ENCODE peak calls at places on chromosomes 6 and 20, in seven cellular contexts. H, C, X, Y, Q, Z and N are unnamed samples.

GRCh38 chr6:92777146-92777740 is 642.1 kb downstream of the EPHA7 start:
- DNase-seq in H (no peak), C (peak), X (no peak), Y (no peak), Q (peak), Z (peak), N (no peak)

GRCh38 chr6:134730013-134730412 is 219.9 kb downstream of the ALDH8A1 start:
- DNase-seq in H (no peak), C (no peak), X (no peak), Y (no peak), Q (no peak), Z (no peak), N (no peak)

GRCh38 chr20:33211817-33212424 is 5.2 kb upstream of the BPIFA3 start:
- DNase-seq in H (peak), C (peak), X (peak), Y (no peak), Q (peak), Z (peak), N (peak)

GRCh38 chr6:54194067-54194466 is 82.8 kb downstream of the MLIP start:
- DNase-seq in H (no peak), C (no peak), X (peak), Y (no peak), Q (peak), Z (peak), N (no peak)

GRCh38 chr6:45305546-45305945 is 22.6 kb upstream of the RUNX2 start:
- DNase-seq in H (no peak), C (no peak), X (no peak), Y (no peak), Q (no peak), Z (no peak), N (no peak)

GRCh38 chr20:18414140-18414539 is 52.7 kb downstream of the DZANK1 start:
- DNase-seq in H (no peak), C (no peak), X (no peak), Y (no peak), Q (no peak), Z (no peak), N (no peak)

GRCh38 chr6:90146914-90147668 is 149.6 kb downstream of the BACH2 start:
- DNase-seq in H (no peak), C (no peak), X (no peak), Y (no peak), Q (no peak), Z (no peak), N (no peak)

GRCh38 chr6:30770164-30770563 is 25.8 kb upstream of the IER3 start:
- DNase-seq in H (peak), C (no peak), X (no peak), Y (no peak), Q (no peak), Z (no peak), N (no peak)

GRCh38 chr6:35415065-35415880 is 36.9 kb upstream of the FANCE start:
- DNase-seq in H (peak), C (peak), X (peak), Y (peak), Q (peak), Z (peak), N (peak)

GRCh38 chr6:87848616-87849015 is 146.6 kb upstream of the AKIRIN2 start:
- DNase-seq in H (no peak), C (no peak), X (no peak), Y (no peak), Q (peak), Z (peak), N (no peak)

GRCh38 chr6:159169557-159170332 is 545 bp downstream of the FNDC1 start:
- DNase-seq in H (no peak), C (peak), X (peak), Y (no peak), Q (peak), Z (peak), N (peak)

GRCh38 chr20:24124951-24125650 is 136.5 kb upstream of the GGTLC1 start:
- DNase-seq in H (no peak), C (no peak), X (no peak), Y (no peak), Q (no peak), Z (no peak), N (no peak)

GRCh38 chr6:133106934-133107333 is 134.2 kb upstream of the EYA4 start:
- DNase-seq in H (no peak), C (no peak), X (no peak), Y (no peak), Q (no peak), Z (no peak), N (no peak)

GRCh38 chr20:47681977-47682812 is 103.1 kb downstream of the SULF2 start:
- DNase-seq in H (peak), C (no peak), X (no peak), Y (peak), Q (peak), Z (peak), N (no peak)

GRCh38 chr6:35972471-35972985 is 51.6 kb upstream of the SRPK1 start:
- DNase-seq in H (no peak), C (peak), X (no peak), Y (no peak), Q (peak), Z (no peak), N (no peak)

GRCh38 chr20:32518593-32519366 is 66.4 kb downstream of the NOL4L start:
- DNase-seq in H (no peak), C (peak), X (no peak), Y (no peak), Q (no peak), Z (no peak), N (no peak)

GRCh38 chr6:45433533-45434400 is 56.0 kb upstream of the SUPT3H start:
- DNase-seq in H (no peak), C (no peak), X (no peak), Y (no peak), Q (no peak), Z (no peak), N (no peak)

GRCh38 chr6:99412065-99412464 is 13.0 kb downstream of the PNISR start:
- DNase-seq in H (no peak), C (no peak), X (no peak), Y (no peak), Q (no peak), Z (no peak), N (no peak)

GRCh38 chr6:49551126-49551865 is 828 bp downstream of the C6orf141 start:
- DNase-seq in H (no peak), C (peak), X (no peak), Y (no peak), Q (no peak), Z (no peak), N (peak)

GRCh38 chr6:159214281-159214680 is 45.1 kb downstream of the FNDC1 start:
- DNase-seq in H (no peak), C (no peak), X (no peak), Y (no peak), Q (no peak), Z (no peak), N (no peak)

GRCh38 chr20:32241807-32242206 is 34.1 kb downstream of the POFUT1 start:
- DNase-seq in H (no peak), C (no peak), X (no peak), Y (no peak), Q (no peak), Z (no peak), N (no peak)

GRCh38 chr6:26249959-26250805 is 114.8 kb upstream of the BTN3A2 start:
- DNase-seq in H (peak), C (peak), X (peak), Y (no peak), Q (peak), Z (peak), N (peak)

GRCh38 chr6:148470141-148470540 is 127.5 kb downstream of the SASH1 start:
- DNase-seq in H (no peak), C (no peak), X (peak), Y (no peak), Q (no peak), Z (no peak), N (no peak)

GRCh38 chr6:50952092-50952932 is 133.6 kb downstream of the TFAP2B start:
- DNase-seq in H (no peak), C (peak), X (peak), Y (no peak), Q (no peak), Z (no peak), N (no peak)

GRCh38 chr6:43228951-43229802 is at the start of gene DNPH1:
- DNase-seq in H (peak), C (peak), X (peak), Y (peak), Q (peak), Z (peak), N (peak)

GRCh38 chr20:38208088-38208487 is 43.0 kb upstream of the TGM2 start:
- DNase-seq in H (no peak), C (no peak), X (no peak), Y (no peak), Q (no peak), Z (no peak), N (no peak)

GRCh38 chr6:131029661-131030297 is 33.3 kb downstream of the EPB41L2 start:
- DNase-seq in H (peak), C (peak), X (peak), Y (no peak), Q (peak), Z (peak), N (no peak)

GRCh38 chr6:114284281-114284680 is 58.5 kb downstream of the HS3ST5 start:
- DNase-seq in H (no peak), C (no peak), X (no peak), Y (no peak), Q (peak), Z (peak), N (no peak)

GRCh38 chr6:166490671-166491500 is 95.6 kb downstream of the RAMACL start:
- DNase-seq in H (no peak), C (no peak), X (peak), Y (no peak), Q (peak), Z (peak), N (no peak)

GRCh38 chr20:52105045-52105572 is 86.5 kb downstream of the ZFP64 start:
- DNase-seq in H (peak), C (peak), X (peak), Y (no peak), Q (peak), Z (peak), N (peak)

GRCh38 chr6:22149081-22149480 is 147.8 kb downstream of the PRL start:
- DNase-seq in H (no peak), C (no peak), X (no peak), Y (no peak), Q (no peak), Z (no peak), N (no peak)

GRCh38 chr20:48397689-48398005 is 430.2 kb downstream of the PREX1 start:
- DNase-seq in H (no peak), C (no peak), X (no peak), Y (peak), Q (no peak), Z (no peak), N (no peak)

GRCh38 chr6:6806793-6807518 is 218.4 kb downstream of the LY86 start:
- DNase-seq in H (no peak), C (no peak), X (no peak), Y (no peak), Q (peak), Z (peak), N (no peak)

GRCh38 chr6:31615748-31616147 is 714 bp downstream of the AIF1 start:
- DNase-seq in H (no peak), C (no peak), X (no peak), Y (no peak), Q (no peak), Z (no peak), N (peak)

DNA sequence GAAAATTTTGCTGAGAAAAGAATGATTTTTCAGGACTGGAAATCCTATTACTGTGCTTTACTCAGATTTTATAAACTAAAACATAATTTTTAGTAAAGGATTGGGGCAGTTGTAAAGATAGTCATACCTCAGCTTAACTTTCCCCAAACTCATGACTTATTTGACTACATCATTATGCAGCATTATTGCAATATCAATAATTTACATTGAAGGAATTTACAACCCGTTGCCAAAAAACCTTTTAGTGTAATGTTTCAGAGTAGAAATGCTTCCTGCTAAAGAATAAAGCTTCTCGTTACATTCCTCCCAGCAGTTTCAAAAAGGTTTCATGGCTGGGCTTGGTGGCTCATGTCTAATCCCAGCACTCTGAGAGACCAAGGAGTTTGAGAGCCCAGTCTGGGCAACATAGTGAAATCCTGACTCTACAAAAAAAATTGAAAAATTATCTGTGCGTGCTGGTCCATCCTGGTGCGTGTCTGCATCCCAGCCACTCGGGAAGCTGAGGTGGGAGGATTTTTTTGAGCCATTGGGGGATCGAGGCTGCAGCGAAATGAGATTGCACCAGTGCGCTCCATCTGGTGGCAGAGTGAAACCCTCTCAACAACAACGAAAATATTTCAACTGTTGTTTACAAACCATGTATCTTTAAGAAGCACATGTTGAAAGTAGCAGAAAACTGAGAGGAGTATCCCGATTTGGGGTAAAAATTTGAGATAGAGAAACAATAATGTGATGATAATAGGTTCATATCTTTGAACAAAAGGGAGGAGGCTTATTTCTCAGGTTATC is 4.4 kb downstream of the AMD1 start:
- DNase-seq in H (peak), C (peak), X (peak), Y (no peak), Q (peak), Z (peak), N (peak)
- TF ChIP-seq CTCF in H (peak), C (peak), X (peak), Y (peak), Q (peak), Z (peak), N (peak)

GRCh38 chr6:157980288-157981131 is 1.2 kb upstream of the SYNJ2 start:
- DNase-seq in H (no peak), C (no peak), X (no peak), Y (no peak), Q (no peak), Z (no peak), N (peak)
- TF ChIP-seq CTCF in H (no peak), C (no peak), X (no peak), Y (no peak), Q (no peak), Z (no peak), N (no peak)

GRCh38 chr6:156977527-156978291 is 200.5 kb downstream of the ARID1B start:
- DNase-seq in H (no peak), C (no peak), X (no peak), Y (no peak), Q (peak), Z (peak), N (no peak)

GRCh38 chr6:156976144-156977088 is 199.2 kb downstream of the ARID1B start:
- DNase-seq in H (no peak), C (peak), X (no peak), Y (no peak), Q (no peak), Z (no peak), N (peak)

GRCh38 chr6:156980515-156980914 is 203.3 kb downstream of the ARID1B start:
- DNase-seq in H (no peak), C (peak), X (no peak), Y (no peak), Q (no peak), Z (no peak), N (no peak)

GRCh38 chr6:156980948-156981347 is 203.8 kb downstream of the ARID1B start:
- DNase-seq in H (no peak), C (no peak), X (no peak), Y (no peak), Q (no peak), Z (no peak), N (no peak)

GRCh38 chr6:156978948-156979347 is 201.8 kb downstream of the ARID1B start:
- DNase-seq in H (no peak), C (no peak), X (no peak), Y (no peak), Q (no peak), Z (no peak), N (no peak)
- TF ChIP-seq CTCF in H (no peak), C (no peak), X (no peak), Y (no peak), Q (no peak), Z (no peak), N (no peak)

GRCh38 chr20:41355192-41355591 is 11.4 kb downstream of the EMILIN3 start:
- DNase-seq in H (no peak), C (no peak), X (no peak), Y (no peak), Q (no peak), Z (no peak), N (no peak)

GRCh38 chr20:41353530-41353929 is 12.9 kb downstream of the LPIN3 start:
- DNase-seq in H (no peak), C (no peak), X (no peak), Y (no peak), Q (no peak), Z (no peak), N (no peak)

GRCh38 chr20:41352106-41352505 is 11.5 kb downstream of the LPIN3 start:
- DNase-seq in H (no peak), C (peak), X (no peak), Y (no peak), Q (no peak), Z (no peak), N (no peak)

GRCh38 chr20:41349943-41350342 is 9.3 kb downstream of the LPIN3 start:
- DNase-seq in H (no peak), C (no peak), X (no peak), Y (no peak), Q (no peak), Z (no peak), N (no peak)

GRCh38 chr20:41352666-41353065 is 12.0 kb downstream of the LPIN3 start:
- DNase-seq in H (no peak), C (no peak), X (no peak), Y (no peak), Q (no peak), Z (no peak), N (no peak)
- TF ChIP-seq CTCF in H (no peak), C (no peak), X (peak), Y (no peak), Q (no peak), Z (no peak), N (no peak)

GRCh38 chr20:4817230-4817671 is 95.5 kb downstream of the PRND start:
- DNase-seq in H (peak), C (no peak), X (no peak), Y (no peak), Q (no peak), Z (no peak), N (no peak)
- TF ChIP-seq CTCF in H (peak), C (no peak), X (peak), Y (no peak), Q (peak), Z (no peak), N (no peak)

GRCh38 chr20:20594171-20594530 is 118.3 kb downstream of the RALGAPA2 start:
- DNase-seq in H (peak), C (peak), X (no peak), Y (no peak), Q (peak), Z (peak), N (no peak)

GRCh38 chr20:20593447-20594170 is 118.8 kb downstream of the RALGAPA2 start:
- DNase-seq in H (peak), C (peak), X (peak), Y (peak), Q (peak), Z (peak), N (peak)
- TF ChIP-seq CTCF in H (peak), C (peak), X (peak), Y (peak), Q (peak), Z (peak), N (peak)

GRCh38 chr20:50191566-50192363 is 1.1 kb downstream of the CEBPB start:
- DNase-seq in H (peak), C (peak), X (no peak), Y (peak), Q (peak), Z (peak), N (peak)
- TF ChIP-seq CTCF in H (peak), C (peak), X (peak), Y (no peak), Q (no peak), Z (no peak), N (peak)